ENCODE peak calls at places on chromosomes 11 and 22, in seven cellular contexts. U is brain microvascular endothelial cell, L is colonic mucosa, G is PC-3, A is mucosa of descending colon, P is fibroblast of lung, Q is lower leg skin. F is an unnamed sample.

GRCh38 chr11:64765841-64766682 is 6.3 kb upstream of the PYGM start:
- DNase-seq in U (no peak), L (no peak), G (no peak), A (peak), P (no peak), Q (no peak), F (no peak)

GRCh38 chr11:107384136-107384535 is 73.5 kb downstream of the CWF19L2 start:
- DNase-seq in U (no peak), L (no peak), G (peak), A (no peak), P (no peak), Q (no peak), F (no peak)

GRCh38 chr11:64353101-64353738 is 5.7 kb upstream of the RPS6KA4 start:
- DNase-seq in U (no peak), L (no peak), G (no peak), A (peak), P (no peak), Q (no peak), F (no peak)

GRCh38 chr11:123197711-123198110 is 2.7 kb upstream of the CLMP start:
- DNase-seq in U (peak), L (no peak), G (peak), A (no peak), P (peak), Q (no peak), F (no peak)

GRCh38 chr22:36467042-36467810 is 14.2 kb downstream of the TXN2 start:
- DNase-seq in U (peak), L (peak), G (peak), A (peak), P (peak), Q (no peak), F (no peak)

GRCh38 chr22:47606426-47606825 is 844.0 kb downstream of the TBC1D22A start:
- DNase-seq in U (no peak), L (no peak), G (no peak), A (no peak), P (no peak), Q (no peak), F (no peak)

GRCh38 chr11:116418388-116419041 is 354.3 kb downstream of the BUD13 start:
- DNase-seq in U (no peak), L (no peak), G (no peak), A (no peak), P (no peak), Q (no peak), F (no peak)

GRCh38 chr11:6391548-6392134 is 1.4 kb downstream of the SMPD1 start:
- DNase-seq in U (no peak), L (no peak), G (no peak), A (no peak), P (no peak), Q (no peak), F (no peak)

GRCh38 chr11:33804471-33804870 is 30.2 kb upstream of the FBXO3 start:
- DNase-seq in U (no peak), L (no peak), G (no peak), A (no peak), P (peak), Q (no peak), F (no peak)

GRCh38 chr11:61092280-61092766 is 10.0 kb upstream of the CD5 start:
- DNase-seq in U (no peak), L (no peak), G (no peak), A (no peak), P (no peak), Q (no peak), F (peak)

GRCh38 chr11:101034076-101034475 is 95.5 kb downstream of the PGR start:
- DNase-seq in U (no peak), L (no peak), G (no peak), A (no peak), P (peak), Q (peak), F (no peak)

GRCh38 chr22:19057539-19057938 is 64.7 kb downstream of the DGCR2 start:
- DNase-seq in U (no peak), L (no peak), G (no peak), A (no peak), P (no peak), Q (no peak), F (no peak)

GRCh38 chr11:30015725-30016449 is 943 bp downstream of the KCNA4 start:
- DNase-seq in U (no peak), L (no peak), G (no peak), A (no peak), P (no peak), Q (no peak), F (no peak)

GRCh38 chr11:12768731-12769673 is 94.8 kb downstream of the TEAD1 start:
- DNase-seq in U (no peak), L (no peak), G (peak), A (no peak), P (no peak), Q (no peak), F (no peak)
- H3K4me3 ChIP-seq in U (no peak), L (no peak), G (no peak), A (no peak), P (no peak), Q (no peak), F (no peak)

DNA sequence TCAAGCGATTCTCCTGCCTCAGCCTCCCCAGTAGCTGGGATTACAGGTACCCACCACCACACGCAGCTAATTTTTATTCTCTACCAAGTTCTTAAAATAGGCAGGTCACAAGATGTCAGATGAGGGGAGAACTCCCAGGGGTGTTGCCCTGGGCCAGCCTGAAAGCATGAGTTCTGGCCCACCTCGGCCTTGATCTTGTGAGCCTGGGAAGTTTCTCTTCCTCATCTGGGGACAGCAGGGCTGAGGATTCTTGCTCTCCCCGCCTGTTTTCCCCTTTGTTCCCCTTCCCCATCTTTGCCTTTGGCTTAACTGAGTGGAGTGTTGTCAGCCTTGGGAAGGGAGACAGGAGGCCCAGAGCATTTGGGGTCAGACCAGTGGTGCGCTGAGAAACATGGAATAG is 3.5 kb downstream of the PDXP start:
- DNase-seq in U (no peak), L (no peak), G (no peak), A (no peak), P (no peak), Q (no peak), F (peak)
- H3K4me3 ChIP-seq in U (no peak), L (no peak), G (no peak), A (no peak), P (no peak), Q (no peak), F (no peak)

GRCh38 chr11:10657308-10658271 is 36.0 kb downstream of the IRAG1 start:
- DNase-seq in U (peak), L (no peak), G (peak), A (no peak), P (peak), Q (no peak), F (no peak)
- H3K4me3 ChIP-seq in U (no peak), L (no peak), G (no peak), A (no peak), P (peak), Q (no peak), F (no peak)

GRCh38 chr11:27816200-27816599 is 115.9 kb upstream of the BDNF start:
- DNase-seq in U (no peak), L (no peak), G (no peak), A (no peak), P (no peak), Q (no peak), F (no peak)
- H3K4me3 ChIP-seq in U (no peak), L (no peak), G (no peak), A (no peak), P (no peak), Q (no peak), F (no peak)

GRCh38 chr22:29581799-29582198 is 886 bp upstream of the NIPSNAP1 start:
- DNase-seq in U (no peak), L (peak), G (peak), A (peak), P (no peak), Q (no peak), F (peak)
- H3K4me3 ChIP-seq in U (no peak), L (peak), G (peak), A (no peak), P (no peak), Q (no peak), F (peak)

GRCh38 chr22:37820350-37820749 is 2.8 kb upstream of the GALR3 start:
- DNase-seq in U (no peak), L (no peak), G (no peak), A (no peak), P (no peak), Q (no peak), F (no peak)

GRCh38 chr22:37822079-37822833 is 926 bp upstream of the GALR3 start:
- DNase-seq in U (no peak), L (no peak), G (no peak), A (no peak), P (no peak), Q (no peak), F (no peak)

GRCh38 chr22:37823134-37823985 is at the start of gene GALR3:
- DNase-seq in U (no peak), L (no peak), G (no peak), A (no peak), P (no peak), Q (no peak), F (no peak)

GRCh38 chr22:37827056-37827455 is 3.9 kb downstream of the GALR3 start:
- DNase-seq in U (no peak), L (no peak), G (no peak), A (no peak), P (no peak), Q (no peak), F (no peak)

GRCh38 chr22:37824674-37825641 is 1.8 kb downstream of the GALR3 start:
- DNase-seq in U (no peak), L (no peak), G (no peak), A (peak), P (no peak), Q (no peak), F (no peak)
- H3K4me3 ChIP-seq in U (peak), L (peak), G (no peak), A (no peak), P (no peak), Q (no peak), F (peak)

DNA sequence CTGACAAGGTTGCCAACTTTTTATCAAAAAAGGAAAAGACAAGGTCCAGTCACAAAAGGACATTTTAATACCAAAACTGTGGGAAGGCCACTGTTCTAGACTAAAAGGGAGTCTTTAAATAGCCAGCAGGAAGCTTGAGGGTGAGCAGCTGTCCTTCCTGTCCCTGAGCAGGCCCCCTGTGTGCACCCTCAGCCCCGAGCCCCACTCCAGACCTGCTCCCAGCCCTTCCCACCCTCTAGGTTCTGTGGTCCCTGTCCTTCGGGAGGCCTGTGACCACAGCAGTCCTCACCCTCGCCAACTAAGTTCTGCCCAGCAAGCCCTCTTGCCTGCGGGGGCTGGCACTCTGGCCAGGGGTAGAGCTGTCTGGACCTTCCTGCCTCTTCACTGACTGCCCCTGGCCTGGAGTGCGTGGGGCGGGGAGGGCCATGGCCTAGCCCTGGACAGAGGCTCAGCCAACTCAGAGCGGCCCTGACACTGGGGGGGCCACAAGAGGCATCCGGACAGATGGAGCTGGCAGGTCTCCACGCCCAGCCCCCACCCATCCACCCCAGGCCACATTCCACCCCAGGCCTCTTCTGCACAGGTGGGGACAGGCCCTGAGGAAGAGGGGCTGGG is 1.6 kb upstream of the PLXNB2 start:
- DNase-seq in U (no peak), L (no peak), G (no peak), A (peak), P (no peak), Q (no peak), F (no peak)
- H3K4me3 ChIP-seq in U (no peak), L (no peak), G (no peak), A (no peak), P (no peak), Q (no peak), F (no peak)

DNA sequence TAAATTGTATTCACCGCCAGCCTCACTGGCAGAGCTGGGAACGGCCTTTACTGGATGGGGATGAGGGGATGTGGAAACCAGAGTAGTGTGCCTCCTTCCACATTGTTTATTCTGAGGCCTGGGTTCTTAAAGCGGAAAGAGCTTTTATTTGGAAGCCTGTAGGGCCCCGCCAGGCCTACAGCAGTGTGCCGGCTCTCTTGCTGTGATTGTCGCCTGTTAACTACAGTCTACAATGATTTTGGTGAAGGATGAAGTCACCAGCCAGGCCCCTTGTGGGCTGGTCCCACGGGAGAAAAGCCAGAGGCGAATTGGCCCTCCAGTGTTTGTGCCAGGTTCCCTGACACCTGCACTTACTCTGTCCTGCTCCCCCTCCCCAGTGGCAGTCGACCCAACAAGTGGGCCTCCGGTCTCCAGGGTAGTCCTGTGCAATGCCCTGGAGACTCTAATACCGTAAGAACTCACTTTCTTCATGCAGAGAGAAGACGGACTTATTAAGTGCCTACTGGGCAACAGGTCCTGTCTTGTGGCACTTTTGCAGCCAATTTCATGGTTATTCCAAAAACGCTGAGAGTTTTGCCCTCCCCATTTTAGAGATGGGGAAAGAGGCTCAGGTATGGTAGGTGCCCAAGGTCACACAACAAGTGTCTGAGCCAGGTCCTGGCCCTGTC is 1.2 kb downstream of the MICAL2 start:
- DNase-seq in U (no peak), L (no peak), G (peak), A (no peak), P (no peak), Q (no peak), F (no peak)
- H3K4me3 ChIP-seq in U (peak), L (peak), G (peak), A (peak), P (peak), Q (peak), F (peak)